ENCODE peak calls at places on chromosome 22, in four cellular contexts. One of them, this sample, is unnamed.

GRCh38 chr22:45344339-45344738 is 34.6 kb downstream of the FAM118A start:
- DNase-seq in hepatocyte: peak; percentile 28
- DNase-seq in CD8-positive, alpha-beta memory T cell: no peak
- DNase-seq in thoracic aorta: no peak
- DNase-seq in this sample: no peak

GRCh38 chr22:48866906-48867597 is 960.6 kb downstream of the BRD1 start:
- DNase-seq in hepatocyte: no peak
- DNase-seq in CD8-positive, alpha-beta memory T cell: no peak
- DNase-seq in thoracic aorta: no peak
- DNase-seq in this sample: no peak

GRCh38 chr22:32794449-32795213 is 6.9 kb upstream of the TIMP3 start:
- DNase-seq in hepatocyte: no peak
- DNase-seq in CD8-positive, alpha-beta memory T cell: no peak
- DNase-seq in thoracic aorta: no peak
- DNase-seq in this sample: no peak

GRCh38 chr22:48240165-48240934 is 1477.9 kb downstream of the TBC1D22A start:
- DNase-seq in hepatocyte: no peak
- DNase-seq in CD8-positive, alpha-beta memory T cell: no peak
- DNase-seq in thoracic aorta: no peak
- DNase-seq in this sample: no peak

GRCh38 chr22:29093980-29094379 is 21.1 kb downstream of the KREMEN1 start:
- DNase-seq in hepatocyte: no peak
- DNase-seq in CD8-positive, alpha-beta memory T cell: no peak
- DNase-seq in thoracic aorta: no peak
- DNase-seq in this sample: no peak

GRCh38 chr22:44145544-44145943 is 35.2 kb upstream of the PARVG start:
- DNase-seq in hepatocyte: no peak
- DNase-seq in CD8-positive, alpha-beta memory T cell: no peak
- DNase-seq in thoracic aorta: no peak
- DNase-seq in this sample: no peak

GRCh38 chr22:21074092-21074715 is 28.5 kb downstream of the LRRC74B start:
- DNase-seq in hepatocyte: no peak
- DNase-seq in CD8-positive, alpha-beta memory T cell: no peak
- DNase-seq in thoracic aorta: no peak
- DNase-seq in this sample: no peak

GRCh38 chr22:44753189-44754042 is 1.0 kb downstream of the ARHGAP8 start:
- DNase-seq in hepatocyte: peak; percentile 84
- DNase-seq in CD8-positive, alpha-beta memory T cell: no peak
- DNase-seq in thoracic aorta: no peak
- DNase-seq in this sample: no peak

GRCh38 chr22:44407404-44408226 is 90.4 kb downstream of the RTL6 start:
- DNase-seq in hepatocyte: no peak
- DNase-seq in CD8-positive, alpha-beta memory T cell: no peak
- DNase-seq in thoracic aorta: no peak
- DNase-seq in this sample: no peak

GRCh38 chr22:30250039-30250565 is 3.5 kb upstream of the LIF start:
- DNase-seq in hepatocyte: no peak
- DNase-seq in CD8-positive, alpha-beta memory T cell: no peak
- DNase-seq in thoracic aorta: no peak
- DNase-seq in this sample: no peak

GRCh38 chr22:38721551-38721950 is 15.8 kb downstream of the GTPBP1 start:
- DNase-seq in hepatocyte: no peak
- DNase-seq in CD8-positive, alpha-beta memory T cell: no peak
- DNase-seq in thoracic aorta: no peak
- DNase-seq in this sample: no peak
- H3K36me3 ChIP-seq in hepatocyte: no peaks in the 10 kb centered on the region
- H3K36me3 ChIP-seq in CD8-positive, alpha-beta memory T cell: peaks cover 66% of the 10 kb centered on the region
- H3K36me3 ChIP-seq in thoracic aorta: peaks cover 43% of the 10 kb centered on the region
- H3K36me3 ChIP-seq in this sample: peaks cover 89% of the 10 kb centered on the region

GRCh38 chr22:46636221-46637002 is 16.2 kb downstream of the GRAMD4 start:
- DNase-seq in hepatocyte: no peak
- DNase-seq in CD8-positive, alpha-beta memory T cell: no peak
- DNase-seq in thoracic aorta: no peak
- DNase-seq in this sample: no peak

GRCh38 chr22:46639843-46640242 is 19.7 kb downstream of the GRAMD4 start:
- DNase-seq in hepatocyte: no peak
- DNase-seq in CD8-positive, alpha-beta memory T cell: no peak
- DNase-seq in thoracic aorta: no peak
- DNase-seq in this sample: no peak

GRCh38 chr22:46638601-46639431 is 18.6 kb downstream of the GRAMD4 start:
- DNase-seq in hepatocyte: peak; percentile 86
- DNase-seq in CD8-positive, alpha-beta memory T cell: no peak
- DNase-seq in thoracic aorta: no peak
- DNase-seq in this sample: no peak

GRCh38 chr22:46635756-46636155 is 15.6 kb downstream of the GRAMD4 start:
- DNase-seq in hepatocyte: peak; percentile 68
- DNase-seq in CD8-positive, alpha-beta memory T cell: no peak
- DNase-seq in thoracic aorta: no peak
- DNase-seq in this sample: no peak

GRCh38 chr22:46637711-46638600 is 17.8 kb downstream of the GRAMD4 start:
- DNase-seq in hepatocyte: no peak
- DNase-seq in CD8-positive, alpha-beta memory T cell: no peak
- DNase-seq in thoracic aorta: no peak
- DNase-seq in this sample: no peak
- H3K27me3 ChIP-seq in hepatocyte: no peaks in the 10 kb centered on the region
- H3K27me3 ChIP-seq in CD8-positive, alpha-beta memory T cell: no peaks in the 10 kb centered on the region
- H3K27me3 ChIP-seq in thoracic aorta: no peaks in the 10 kb centered on the region
- H3K27me3 ChIP-seq in this sample: no peaks in the 10 kb centered on the region

DNA sequence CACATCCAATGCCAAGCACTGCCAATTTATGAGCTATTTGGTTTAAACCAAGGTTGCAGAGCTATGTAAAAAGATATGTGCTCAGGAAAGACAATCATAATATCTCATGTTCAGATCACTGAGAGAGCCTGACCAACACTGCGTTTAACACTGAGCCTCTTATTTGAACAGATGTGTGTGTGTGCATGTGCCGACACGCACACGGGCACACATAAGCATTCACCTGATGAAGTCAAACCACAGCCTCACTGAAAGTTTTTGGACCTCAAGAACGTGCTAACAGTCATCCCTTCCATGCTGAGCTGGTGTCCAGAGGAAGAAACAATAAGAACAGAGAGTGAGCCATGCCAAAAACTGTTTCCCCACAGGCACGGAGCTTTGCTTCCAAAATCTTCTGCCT is 23.4 kb downstream of the HPS4 start:
- DNase-seq in hepatocyte: no peak
- DNase-seq in CD8-positive, alpha-beta memory T cell: no peak
- DNase-seq in thoracic aorta: no peak
- DNase-seq in this sample: no peak
- H3K36me3 ChIP-seq in hepatocyte: no peaks in the 10 kb centered on the region
- H3K36me3 ChIP-seq in CD8-positive, alpha-beta memory T cell: peaks cover 20% of the 10 kb centered on the region
- H3K36me3 ChIP-seq in thoracic aorta: peaks cover 35% of the 10 kb centered on the region
- H3K36me3 ChIP-seq in this sample: peaks cover 53% of the 10 kb centered on the region

GRCh38 chr22:34801221-34801620 is 264.7 kb upstream of the ISX start:
- DNase-seq in hepatocyte: no peak
- DNase-seq in CD8-positive, alpha-beta memory T cell: no peak
- DNase-seq in thoracic aorta: no peak
- DNase-seq in this sample: no peak

GRCh38 chr22:34800265-34800664 is 265.7 kb upstream of the ISX start:
- DNase-seq in hepatocyte: peak; percentile 57
- DNase-seq in CD8-positive, alpha-beta memory T cell: no peak
- DNase-seq in thoracic aorta: no peak
- DNase-seq in this sample: no peak

GRCh38 chr22:34804588-34804987 is 261.4 kb upstream of the ISX start:
- DNase-seq in hepatocyte: peak; percentile 15
- DNase-seq in CD8-positive, alpha-beta memory T cell: no peak
- DNase-seq in thoracic aorta: no peak
- DNase-seq in this sample: no peak

GRCh38 chr22:34798605-34799004 is 267.4 kb upstream of the ISX start:
- DNase-seq in hepatocyte: no peak
- DNase-seq in CD8-positive, alpha-beta memory T cell: no peak
- DNase-seq in thoracic aorta: no peak
- DNase-seq in this sample: no peak
- H3K27me3 ChIP-seq in hepatocyte: no peaks in the 10 kb centered on the region
- H3K27me3 ChIP-seq in CD8-positive, alpha-beta memory T cell: no peaks in the 10 kb centered on the region
- H3K27me3 ChIP-seq in thoracic aorta: no peaks in the 10 kb centered on the region
- H3K27me3 ChIP-seq in this sample: no peaks in the 10 kb centered on the region

GRCh38 chr22:40147388-40148176 is 30.1 kb upstream of the TNRC6B start:
- DNase-seq in hepatocyte: no peak
- DNase-seq in CD8-positive, alpha-beta memory T cell: no peak
- DNase-seq in thoracic aorta: no peak
- DNase-seq in this sample: no peak
- H3K36me3 ChIP-seq in hepatocyte: peaks cover 3% of the 10 kb centered on the region
- H3K36me3 ChIP-seq in CD8-positive, alpha-beta memory T cell: peaks cover 3% of the 10 kb centered on the region
- H3K36me3 ChIP-seq in thoracic aorta: no peaks in the 10 kb centered on the region
- H3K36me3 ChIP-seq in this sample: peaks cover 12% of the 10 kb centered on the region

GRCh38 chr22:22228421-22228820 is 16.2 kb upstream of the VPREB1 start:
- DNase-seq in hepatocyte: no peak
- DNase-seq in CD8-positive, alpha-beta memory T cell: no peak
- DNase-seq in thoracic aorta: no peak
- DNase-seq in this sample: no peak
- H3K27me3 ChIP-seq in hepatocyte: peaks cover 3% of the 10 kb centered on the region
- H3K27me3 ChIP-seq in CD8-positive, alpha-beta memory T cell: no peaks in the 10 kb centered on the region
- H3K27me3 ChIP-seq in thoracic aorta: no peaks in the 10 kb centered on the region
- H3K27me3 ChIP-seq in this sample: no peaks in the 10 kb centered on the region

This sample was measured in CD4-positive, CD25-positive, alpha-beta regulatory T cell.